ENCODE peak calls at places on chromosomes 4 and X, in nine cellular contexts. U is testis, V is transverse colon, L is sigmoid colon, I is lower leg skin, X is K562, A is heart left ventricle, C is uterus, O is stomach. E is an unnamed sample.

GRCh38 chr4:88858752-88859151 is 161.1 kb upstream of the NAP1L5 start:
- DNase-seq in V (no peak), U (peak), O (no peak), A (no peak), C (no peak), X (no peak), L (no peak), I (no peak), E (no peak)

GRCh38 chr4:81684357-81684756 is 212.7 kb upstream of the RASGEF1B start:
- DNase-seq in O (no peak), V (no peak), C (no peak), U (no peak), I (no peak), X (no peak), A (no peak), L (no peak), E (no peak)

GRCh38 chr4:89298160-89298559 is 9.4 kb downstream of the GPRIN3 start:
- DNase-seq in V (peak), A (no peak), I (no peak), X (no peak), C (no peak), U (no peak), O (no peak), L (no peak), E (no peak)

GRCh38 chr4:2469192-2469984 is 482 bp downstream of the RNF4 start:
- DNase-seq in A (peak), L (no peak), U (peak), O (peak), V (peak), X (peak), I (peak), C (peak), E (peak)

GRCh38 chr4:76904646-76905190 is 6.8 kb upstream of the SOWAHB start:
- DNase-seq in X (no peak), I (no peak), V (no peak), O (no peak), L (no peak), U (no peak), A (no peak), C (no peak), E (no peak)

GRCh38 chrX:46165411-46165810 is 379.8 kb downstream of the ZNF674 start:
- DNase-seq in O (no peak), L (no peak), V (no peak), U (no peak), A (no peak), X (no peak), I (no peak), C (no peak), E (no peak)

GRCh38 chr4:53767503-53767902 is 176.2 kb upstream of the LNX1 start:
- DNase-seq in I (no peak), V (no peak), C (no peak), U (no peak), O (no peak), L (no peak), X (no peak), A (no peak), E (no peak)

GRCh38 chr4:47824844-47825243 is 13.0 kb downstream of the CORIN start:
- DNase-seq in C (no peak), U (no peak), L (no peak), V (no peak), X (peak), O (no peak), A (peak), I (no peak), E (no peak)

GRCh38 chrX:136250191-136251041 is 784 bp downstream of the MAP7D3 start:
- DNase-seq in A (no peak), I (no peak), X (peak), C (no peak), L (no peak), U (peak), V (no peak), O (no peak), E (no peak)

GRCh38 chr4:155999743-156000142 is 46.1 kb upstream of the CTSO start:
- DNase-seq in L (no peak), V (no peak), X (no peak), U (peak), O (no peak), A (peak), C (no peak), I (no peak), E (no peak)

GRCh38 chrX:21412029-21412428 is 37.8 kb downstream of the CNKSR2 start:
- DNase-seq in L (no peak), V (no peak), U (no peak), A (no peak), O (no peak), C (no peak), X (no peak), I (no peak), E (no peak)

GRCh38 chrX:152869972-152870371 is 27.9 kb upstream of the ZNF185 start:
- DNase-seq in A (no peak), O (no peak), L (no peak), X (no peak), I (no peak), U (no peak), C (no peak), V (no peak), E (no peak)

GRCh38 chr4:169823685-169824084 is 65.9 kb upstream of the HPF1 start:
- DNase-seq in X (peak), U (peak), C (no peak), L (no peak), O (no peak), A (no peak), V (peak), I (no peak), E (no peak)

GRCh38 chr4:122692641-122693520 is 39.6 kb upstream of the BBS12 start:
- DNase-seq in L (no peak), I (no peak), O (no peak), C (no peak), A (no peak), X (no peak), V (no peak), U (no peak), E (no peak)

GRCh38 chrX:53990201-53990600 is 54.1 kb downstream of the PHF8 start:
- DNase-seq in I (no peak), U (no peak), L (no peak), A (no peak), X (no peak), V (no peak), O (no peak), C (no peak), E (no peak)

GRCh38 chrX:102043380-102043779 is 82.1 kb upstream of the TCEAL2 start:
- DNase-seq in U (no peak), V (no peak), X (no peak), I (no peak), O (no peak), A (no peak), L (no peak), C (no peak), E (no peak)

GRCh38 chrX:50495616-50496015 is 25.0 kb upstream of the DGKK start:
- DNase-seq in I (no peak), X (no peak), L (no peak), V (no peak), A (no peak), U (no peak), O (no peak), C (peak), E (no peak)

GRCh38 chrX:150256297-150256650 is 106.8 kb upstream of the MAMLD1 start:
- DNase-seq in X (no peak), U (no peak), O (no peak), I (peak), A (no peak), V (no peak), C (no peak), L (no peak), E (no peak)

GRCh38 chrX:94265323-94265722 is 591.3 kb downstream of the FAM133A start:
- DNase-seq in A (no peak), X (no peak), O (no peak), U (no peak), C (no peak), L (no peak), V (no peak), I (no peak), E (no peak)

GRCh38 chrX:129347291-129347690 is 176.0 kb downstream of the SMARCA1 start:
- DNase-seq in X (no peak), I (no peak), L (no peak), O (no peak), A (no peak), V (no peak), U (no peak), C (no peak), E (no peak)

GRCh38 chr4:114563536-114564315 is 34.9 kb upstream of the UGT8 start:
- DNase-seq in L (no peak), U (no peak), I (no peak), X (no peak), O (no peak), A (no peak), V (no peak), C (no peak), E (no peak)

GRCh38 chr4:25112349-25113008 is 47.8 kb downstream of the SEPSECS start:
- DNase-seq in I (no peak), A (no peak), U (no peak), X (no peak), O (no peak), C (no peak), V (no peak), L (peak), E (no peak)

GRCh38 chr4:3523628-3524221 is 8.5 kb downstream of the LRPAP1 start:
- DNase-seq in I (peak), X (no peak), C (no peak), O (no peak), V (no peak), A (no peak), L (peak), U (no peak), E (no peak)

GRCh38 chr4:27692098-27692679 is 831.5 kb downstream of the STIM2 start:
- DNase-seq in C (no peak), A (no peak), O (no peak), V (no peak), U (peak), L (no peak), I (no peak), X (peak), E (no peak)

GRCh38 chr4:54091637-54092404 is 8.1 kb upstream of the GSX2 start:
- DNase-seq in X (peak), L (peak), A (peak), I (peak), U (peak), O (peak), C (peak), V (peak), E (no peak)

GRCh38 chr4:114108869-114109268 is 129.4 kb upstream of the ARSJ start:
- DNase-seq in A (no peak), V (no peak), L (no peak), X (no peak), I (no peak), O (no peak), C (no peak), U (no peak), E (no peak)

GRCh38 chr4:183008492-183008891 is 90.6 kb upstream of the WWC2 start:
- DNase-seq in V (no peak), U (no peak), O (no peak), I (no peak), C (no peak), L (no peak), X (peak), A (no peak), E (no peak)

GRCh38 chr4:150591284-150591874 is 9.4 kb downstream of the MAB21L2 start:
- DNase-seq in O (no peak), L (peak), C (no peak), U (no peak), X (no peak), A (no peak), V (no peak), I (no peak), E (no peak)

GRCh38 chr4:158782539-158783360 is 13.9 kb downstream of the FNIP2 start:
- DNase-seq in L (no peak), O (no peak), I (no peak), V (no peak), C (no peak), U (no peak), X (no peak), A (no peak), E (no peak)

GRCh38 chr4:87983996-87984395 is 8.5 kb downstream of the SPP1 start:
- DNase-seq in O (no peak), C (no peak), V (no peak), I (no peak), L (no peak), A (no peak), U (no peak), X (no peak), E (no peak)

GRCh38 chr4:22324422-22324821 is 191.4 kb downstream of the ADGRA3 start:
- DNase-seq in L (no peak), O (no peak), U (no peak), I (no peak), V (no peak), A (no peak), X (no peak), C (no peak), E (no peak)

GRCh38 chr4:165440415-165440882 is 61.6 kb downstream of the CPE start:
- DNase-seq in X (no peak), L (no peak), O (no peak), V (no peak), I (no peak), A (no peak), U (no peak), C (no peak), E (no peak)

GRCh38 chrX:147376601-147377387 is 534.9 kb upstream of the FMR1 start:
- DNase-seq in A (no peak), U (peak), O (no peak), V (no peak), X (no peak), I (no peak), C (no peak), L (no peak), E (no peak)

GRCh38 chr4:139808381-139809206 is 143.0 kb downstream of the MGST2 start:
- DNase-seq in O (no peak), C (peak), L (no peak), I (no peak), A (no peak), X (no peak), U (no peak), V (no peak), E (no peak)

GRCh38 chr4:132893787-132894186 is 255.3 kb upstream of the PCDH10 start:
- DNase-seq in O (no peak), U (no peak), X (no peak), C (no peak), V (no peak), I (no peak), A (no peak), L (no peak), E (no peak)

GRCh38 chr4:11050766-11051165 is 366.2 kb upstream of the CLNK start:
- DNase-seq in U (no peak), I (no peak), X (no peak), A (no peak), O (no peak), L (no peak), C (no peak), V (no peak), E (no peak)

GRCh38 chrX:42274151-42274550 is 350.8 kb upstream of the CASK start:
- DNase-seq in C (no peak), V (no peak), X (no peak), L (no peak), A (no peak), I (no peak), U (no peak), O (no peak), E (no peak)
- TF ChIP-seq POLR2A in C (no peak), V (no peak), X (no peak), L (no peak), A (no peak), I (no peak), U (no peak), O (no peak), E (no peak)

GRCh38 chr4:185534850-185535761 is at the start of gene PDLIM3:
- DNase-seq in U (peak), I (peak), L (peak), C (peak), V (peak), X (peak), O (peak), A (peak), E (peak)
- TF ChIP-seq POLR2A in U (no peak), I (no peak), L (peak), C (peak), V (peak), X (no peak), O (no peak), A (peak), E (no peak)

DNA sequence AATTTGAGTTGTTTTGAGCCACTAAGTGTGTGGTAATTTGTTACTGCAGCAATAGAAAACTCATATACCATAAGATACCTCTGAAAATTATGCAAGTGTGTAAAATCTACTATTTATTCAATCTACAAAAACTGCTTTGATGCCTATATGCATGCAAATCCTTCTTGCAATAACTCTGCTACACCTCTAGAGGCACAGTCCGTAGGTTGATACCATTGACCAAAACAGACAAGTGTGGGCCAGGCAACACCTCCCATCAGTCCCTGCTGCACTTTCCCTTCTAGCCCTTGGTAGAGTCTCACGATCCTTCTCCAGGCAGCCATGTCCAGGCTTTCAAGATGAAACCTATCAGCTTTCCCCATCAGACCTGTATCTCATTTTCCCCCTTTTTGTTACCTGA is 48.8 kb upstream of the FAM9A start:
- DNase-seq in O (no peak), A (no peak), C (no peak), X (no peak), I (no peak), U (no peak), L (no peak), V (no peak), E (no peak)
- TF ChIP-seq POLR2A in O (no peak), A (no peak), C (no peak), X (no peak), I (no peak), U (no peak), L (no peak), V (no peak), E (no peak)

DNA sequence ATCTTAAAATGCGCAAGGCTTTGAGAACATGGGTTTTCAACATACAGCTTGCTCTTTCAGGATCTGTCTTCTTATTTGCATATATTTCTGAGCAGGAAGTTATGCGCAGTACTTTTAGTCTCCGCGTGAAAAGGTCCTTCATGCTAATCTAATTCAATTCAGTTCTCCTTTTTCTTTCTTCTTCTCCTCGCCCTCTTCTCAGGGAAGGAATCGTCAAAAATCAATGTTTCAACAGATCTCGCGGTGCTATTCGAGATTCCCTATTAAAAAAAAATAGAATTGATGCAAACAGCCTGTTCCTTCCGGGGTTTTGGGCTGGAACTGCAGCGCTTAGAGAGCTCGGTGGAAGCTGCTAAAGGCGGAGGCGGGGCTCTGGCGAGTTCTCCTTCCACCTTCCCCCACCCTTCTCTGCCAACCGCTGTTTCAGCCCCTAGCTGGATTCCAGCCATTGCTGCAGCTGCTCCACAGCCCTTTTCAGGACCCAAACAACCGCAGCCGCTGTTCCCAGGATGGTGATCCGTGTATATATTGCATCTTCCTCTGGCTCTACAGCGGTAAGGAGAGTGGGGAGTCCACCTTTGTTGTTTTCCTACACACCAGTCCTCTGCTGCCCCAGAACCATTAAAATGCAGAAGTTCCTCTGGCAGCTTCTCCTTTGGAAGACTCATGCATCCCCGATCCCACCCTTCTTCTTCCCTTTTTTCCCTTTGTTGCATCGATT is at the start of the genes HMGN5 and SH3BGRL:
- DNase-seq in V (peak), L (peak), U (peak), C (peak), O (peak), I (peak), X (peak), A (peak), E (no peak)
- TF ChIP-seq POLR2A in V (peak), L (no peak), U (no peak), C (no peak), O (no peak), I (no peak), X (peak), A (no peak), E (peak)

DNA sequence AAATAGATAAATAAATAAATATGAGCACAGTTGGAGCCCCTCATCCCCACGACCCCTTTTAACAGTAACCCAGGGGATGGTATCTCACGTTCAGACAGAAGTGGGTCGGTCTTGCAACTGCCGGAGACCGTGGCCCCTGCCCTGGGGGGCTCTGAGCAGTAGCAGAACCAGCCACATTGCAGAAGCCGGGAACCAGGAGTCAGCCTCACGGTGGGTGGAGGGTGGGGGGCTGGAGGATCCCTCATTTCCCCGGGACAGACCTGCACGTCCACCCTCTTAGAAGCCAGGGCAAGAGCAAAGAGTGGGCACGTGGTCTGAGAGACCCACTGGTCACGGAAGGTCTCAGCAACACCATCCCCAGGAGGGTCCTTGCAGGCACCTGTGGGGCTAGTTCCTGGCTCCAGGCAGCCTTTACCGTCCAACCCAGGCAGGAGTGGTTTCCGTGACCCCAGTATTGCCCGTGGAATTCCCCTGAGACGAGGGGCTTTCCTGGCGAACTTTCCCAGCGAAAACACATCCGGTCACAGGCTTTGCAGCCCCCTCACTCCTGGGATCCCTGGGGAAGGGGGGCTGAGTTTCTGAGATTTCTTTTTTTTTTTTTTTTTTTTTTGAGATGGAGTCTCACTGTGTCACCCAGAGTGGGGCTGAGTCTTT is 8.8 kb upstream of the IL3RA start:
- DNase-seq in I (no peak), X (no peak), C (no peak), L (no peak), A (peak), U (no peak), V (no peak), O (no peak), E (no peak)
- TF ChIP-seq POLR2A in I (no peak), X (no peak), C (no peak), L (no peak), A (no peak), U (no peak), V (no peak), O (no peak), E (no peak)

E was measured in GM12891.